ENCODE peak calls at places on chromosomes 4 and X, in eight cellular contexts. A is AG09319, E is neural crest cell, B is WTC11, V is lung, N is RWPE1, S is progenitor cell of endocrine pancreas, K is choroid plexus epithelial cell. J is an unnamed sample.

GRCh38 chrX:138889152-138889551 is 177.6 kb upstream of the FGF13 start:
- DNase-seq in A (no peak), E (no peak), B (no peak), V (no peak), N (no peak), S (no peak), K (no peak), J (no peak)

GRCh38 chr4:48337726-48338125 is 3.6 kb upstream of the SLAIN2 start:
- DNase-seq in A (no peak), E (no peak), B (no peak), V (no peak), N (no peak), S (no peak), K (no peak), J (no peak)

GRCh38 chr4:13159041-13159620 is 325.0 kb downstream of the RAB28 start:
- DNase-seq in A (no peak), E (no peak), B (no peak), V (no peak), N (no peak), S (no peak), K (no peak), J (no peak)

GRCh38 chrX:30910124-30910860 is 21.2 kb upstream of the TAB3 start:
- DNase-seq in A (no peak), E (no peak), B (no peak), V (no peak), N (no peak), S (no peak), K (peak; percentile 40), J (no peak)

GRCh38 chrX:119853449-119853848 is 686 bp upstream of the UPF3B start:
- DNase-seq in A (no peak), E (no peak), B (no peak), V (no peak), N (no peak), S (no peak), K (peak; percentile 6), J (no peak)

GRCh38 chrX:120839506-120839905 is 36.2 kb downstream of the CT47B1 start:
- DNase-seq in A (no peak), E (no peak), B (no peak), V (no peak), N (peak; percentile 4), S (no peak), K (peak; percentile 13), J (no peak)

GRCh38 chr4:153792007-153792892 is 3.4 kb upstream of the SFRP2 start:
- DNase-seq in A (no peak), E (peak; percentile 95), B (peak; percentile 93), V (peak; percentile 50), N (peak; percentile 64), S (peak; percentile 76), K (peak; percentile 37), J (peak; percentile 82)

GRCh38 chrX:131816551-131817136 is 206.5 kb upstream of the STK26 start:
- DNase-seq in A (peak; percentile 74), E (no peak), B (no peak), V (peak; percentile 90), N (peak; percentile 5), S (no peak), K (no peak), J (no peak)

GRCh38 chrX:95945528-95945927 is 739.1 kb upstream of the DIAPH2 start:
- DNase-seq in A (no peak), E (no peak), B (no peak), V (no peak), N (peak; percentile 16), S (no peak), K (peak; percentile 1), J (no peak)

GRCh38 chr4:139872274-139872673 is 206.7 kb downstream of the MGST2 start:
- DNase-seq in A (peak; percentile 60), E (no peak), B (no peak), V (no peak), N (peak; percentile 77), S (no peak), K (peak; percentile 96), J (no peak)

GRCh38 chr4:46425775-46426400 is 36.0 kb upstream of the GABRA2 start:
- DNase-seq in A (no peak), E (no peak), B (no peak), V (no peak), N (no peak), S (no peak), K (peak; percentile 64), J (no peak)

GRCh38 chr4:38512840-38513239 is 151.2 kb upstream of the KLF3 start:
- DNase-seq in A (no peak), E (no peak), B (no peak), V (no peak), N (no peak), S (no peak), K (no peak), J (no peak)

GRCh38 chr4:136301773-136302172 is 1230.5 kb downstream of the PCDH18 start:
- DNase-seq in A (no peak), E (no peak), B (no peak), V (no peak), N (no peak), S (no peak), K (no peak), J (no peak)

GRCh38 chr4:3827616-3828492 is 61.7 kb downstream of the ADRA2C start:
- DNase-seq in A (peak; percentile 14), E (no peak), B (no peak), V (peak; percentile 74), N (peak; percentile 4), S (no peak), K (peak; percentile 5), J (no peak)

GRCh38 chr4:6535706-6536105 is 39.3 kb upstream of the MAN2B2 start:
- DNase-seq in A (no peak), E (no peak), B (no peak), V (no peak), N (no peak), S (no peak), K (no peak), J (no peak)

GRCh38 chrX:42530027-42530426 is 247.9 kb downstream of the PPP1R2C start:
- DNase-seq in A (peak; percentile 19), E (no peak), B (no peak), V (no peak), N (peak; percentile 38), S (no peak), K (peak; percentile 52), J (no peak)

GRCh38 chrX:22666441-22666840 is 333.3 kb upstream of the DDX53 start:
- DNase-seq in A (no peak), E (no peak), B (peak; percentile 46), V (no peak), N (no peak), S (no peak), K (peak; percentile 68), J (peak; percentile 6)

DNA sequence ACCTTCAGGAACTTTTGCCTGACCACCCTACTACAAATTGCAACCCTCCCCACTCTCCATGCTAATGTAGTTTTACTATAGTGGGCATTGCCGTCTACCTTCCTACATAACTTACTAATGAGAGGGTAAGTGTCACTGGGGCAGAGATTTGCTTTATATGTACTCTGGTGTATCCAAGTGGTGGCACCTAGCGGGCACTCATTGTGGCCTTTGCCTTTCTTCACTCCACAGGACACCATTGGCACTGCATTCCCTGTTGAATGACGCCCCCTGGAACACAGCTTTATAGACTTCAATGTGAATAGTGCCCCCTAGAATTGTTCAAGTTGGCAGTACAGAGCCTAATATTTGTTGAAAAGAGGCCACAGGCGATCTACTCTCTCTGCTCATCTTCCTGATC is 215.8 kb downstream of the MID1IP1 start:
- DNase-seq in A (no peak), E (no peak), B (no peak), V (no peak), N (no peak), S (no peak), K (no peak), J (no peak)
- TF ChIP-seq CTCF in A (no peak), E (no peak), B (no peak), V (no peak), N (no peak), S (no peak), K (no peak), J (no peak)

GRCh38 chr4:8585186-8585585 is 5.0 kb downstream of the GPR78 start:
- DNase-seq in A (no peak), E (no peak), B (peak; percentile 34), V (no peak), N (no peak), S (no peak), K (no peak), J (no peak)
- TF ChIP-seq CTCF in A (no peak), E (peak; percentile 39), B (no peak), V (no peak), N (no peak), S (peak; percentile 58), K (peak; percentile 7), J (peak; percentile 39)

GRCh38 chr4:77308843-77309242 is 151.8 kb downstream of the CCNG2 start:
- DNase-seq in A (no peak), E (no peak), B (no peak), V (no peak), N (peak; percentile 59), S (no peak), K (peak; percentile 41), J (no peak)
- TF ChIP-seq CTCF in A (peak; percentile 51), E (peak; percentile 59), B (no peak), V (no peak), N (peak; percentile 40), S (peak; percentile 37), K (peak; percentile 46), J (no peak)

GRCh38 chrX:107450823-107451509 is 1.5 kb downstream of the FRMPD3 start:
- DNase-seq in A (no peak), E (peak; percentile 25), B (peak; percentile 76), V (no peak), N (no peak), S (no peak), K (no peak), J (peak; percentile 46)
- TF ChIP-seq CTCF in A (no peak), E (peak; percentile 35), B (peak; percentile 34), V (no peak), N (no peak), S (peak; percentile 47), K (peak; percentile 4), J (peak; percentile 17)

GRCh38 chr4:89829470-89830138 is 7.4 kb downstream of the SNCA start:
- DNase-seq in A (peak; percentile 18), E (no peak), B (no peak), V (no peak), N (no peak), S (no peak), K (peak; percentile 61), J (peak; percentile 9)
- TF ChIP-seq CTCF in A (no peak), E (no peak), B (no peak), V (no peak), N (no peak), S (no peak), K (no peak), J (no peak)

DNA sequence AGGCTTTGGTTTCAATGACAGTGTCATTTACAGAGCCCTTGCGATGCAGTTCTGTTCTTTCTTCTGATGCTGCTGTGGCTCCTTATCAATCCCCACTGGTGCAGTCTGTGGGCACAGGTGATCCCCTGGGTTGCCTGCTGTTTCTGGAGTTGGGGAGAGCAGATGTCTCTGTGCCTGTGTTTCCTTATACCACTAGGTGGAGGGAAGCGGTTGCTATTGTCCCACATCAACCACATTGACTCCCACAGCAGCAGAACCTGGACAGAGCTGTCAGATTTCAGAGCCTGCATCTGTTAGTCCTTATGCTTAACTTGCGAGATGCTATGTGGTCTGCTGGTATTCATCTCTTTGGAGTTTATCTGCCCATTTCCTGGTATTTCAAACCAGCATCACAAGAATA is 57.7 kb downstream of the NEIL3 start:
- DNase-seq in A (no peak), E (no peak), B (peak; percentile 20), V (no peak), N (peak; percentile 23), S (no peak), K (peak; percentile 37), J (peak; percentile 11)
- TF ChIP-seq CTCF in A (peak; percentile 27), E (peak; percentile 33), B (no peak), V (no peak), N (no peak), S (peak; percentile 37), K (peak; percentile 56), J (no peak)

GRCh38 chrX:129449141-129449540 is 74.1 kb downstream of the SMARCA1 start:
- DNase-seq in A (no peak), E (no peak), B (no peak), V (no peak), N (no peak), S (no peak), K (peak; percentile 18), J (no peak)
- TF ChIP-seq CTCF in A (no peak), E (peak; percentile 39), B (no peak), V (no peak), N (no peak), S (no peak), K (peak; percentile 40), J (no peak)